ENCODE peak calls at places on chromosomes 3 and 15, in eight cellular contexts. One of them, this sample, is unnamed.

GRCh38 chr3:137084579-137084978 is 126.8 kb downstream of the IL20RB start:
- DNase-seq in activated CD4-positive, alpha-beta T cell treated with anti-CD3 and anti-CD28 coated beads for 48 hours: no peak
- DNase-seq in GM10248: no peak
- DNase-seq in activated gamma-delta T cell treated with anti-CD3 and anti-CD28 coated beads, Interleukin-2, amount 50 U/mL, for 16 hours: no peak
- DNase-seq in T-helper 1 cell: no peak
- DNase-seq in GM23248: no peak
- DNase-seq in AG04449: no peak
- DNase-seq in cardiac fibroblast: no peak
- DNase-seq in this sample: no peak

GRCh38 chr3:165194477-165195135 is 1.6 kb downstream of the SLITRK3 start:
- DNase-seq in activated CD4-positive, alpha-beta T cell treated with anti-CD3 and anti-CD28 coated beads for 48 hours: no peak
- DNase-seq in GM10248: no peak
- DNase-seq in activated gamma-delta T cell treated with anti-CD3 and anti-CD28 coated beads, Interleukin-2, amount 50 U/mL, for 16 hours: no peak
- DNase-seq in T-helper 1 cell: no peak
- DNase-seq in GM23248: no peak
- DNase-seq in AG04449: no peak
- DNase-seq in cardiac fibroblast: no peak
- DNase-seq in this sample: no peak

GRCh38 chr15:62647195-62647865 is 395.2 kb upstream of the TPM1 start:
- DNase-seq in activated CD4-positive, alpha-beta T cell treated with anti-CD3 and anti-CD28 coated beads for 48 hours: no peak
- DNase-seq in GM10248: no peak
- DNase-seq in activated gamma-delta T cell treated with anti-CD3 and anti-CD28 coated beads, Interleukin-2, amount 50 U/mL, for 16 hours: no peak
- DNase-seq in T-helper 1 cell: no peak
- DNase-seq in GM23248: peak; percentile 78
- DNase-seq in AG04449: no peak
- DNase-seq in cardiac fibroblast: peak; percentile 66
- DNase-seq in this sample: no peak

GRCh38 chr3:46585799-46586693 is 19.9 kb upstream of the LRRC2 start:
- DNase-seq in activated CD4-positive, alpha-beta T cell treated with anti-CD3 and anti-CD28 coated beads for 48 hours: no peak
- DNase-seq in GM10248: no peak
- DNase-seq in activated gamma-delta T cell treated with anti-CD3 and anti-CD28 coated beads, Interleukin-2, amount 50 U/mL, for 16 hours: no peak
- DNase-seq in T-helper 1 cell: no peak
- DNase-seq in GM23248: no peak
- DNase-seq in AG04449: no peak
- DNase-seq in cardiac fibroblast: no peak
- DNase-seq in this sample: no peak

GRCh38 chr3:73432021-73432722 is 192.6 kb downstream of the PDZRN3 start:
- DNase-seq in activated CD4-positive, alpha-beta T cell treated with anti-CD3 and anti-CD28 coated beads for 48 hours: no peak
- DNase-seq in GM10248: peak; percentile 53
- DNase-seq in activated gamma-delta T cell treated with anti-CD3 and anti-CD28 coated beads, Interleukin-2, amount 50 U/mL, for 16 hours: no peak
- DNase-seq in T-helper 1 cell: peak; percentile 4
- DNase-seq in GM23248: peak; percentile 73
- DNase-seq in AG04449: no peak
- DNase-seq in cardiac fibroblast: peak; percentile 71
- DNase-seq in this sample: no peak

GRCh38 chr3:188380722-188381121 is 226.8 kb downstream of the LPP start:
- DNase-seq in activated CD4-positive, alpha-beta T cell treated with anti-CD3 and anti-CD28 coated beads for 48 hours: no peak
- DNase-seq in GM10248: no peak
- DNase-seq in activated gamma-delta T cell treated with anti-CD3 and anti-CD28 coated beads, Interleukin-2, amount 50 U/mL, for 16 hours: no peak
- DNase-seq in T-helper 1 cell: no peak
- DNase-seq in GM23248: no peak
- DNase-seq in AG04449: no peak
- DNase-seq in cardiac fibroblast: no peak
- DNase-seq in this sample: no peak

GRCh38 chr15:68379759-68380290 is 52.1 kb downstream of the ITGA11 start:
- DNase-seq in activated CD4-positive, alpha-beta T cell treated with anti-CD3 and anti-CD28 coated beads for 48 hours: no peak
- DNase-seq in GM10248: no peak
- DNase-seq in activated gamma-delta T cell treated with anti-CD3 and anti-CD28 coated beads, Interleukin-2, amount 50 U/mL, for 16 hours: no peak
- DNase-seq in T-helper 1 cell: peak; percentile 39
- DNase-seq in GM23248: no peak
- DNase-seq in AG04449: no peak
- DNase-seq in cardiac fibroblast: peak; percentile 28
- DNase-seq in this sample: no peak

GRCh38 chr3:25069970-25070369 is 358.1 kb upstream of the RARB start:
- DNase-seq in activated CD4-positive, alpha-beta T cell treated with anti-CD3 and anti-CD28 coated beads for 48 hours: no peak
- DNase-seq in GM10248: no peak
- DNase-seq in activated gamma-delta T cell treated with anti-CD3 and anti-CD28 coated beads, Interleukin-2, amount 50 U/mL, for 16 hours: no peak
- DNase-seq in T-helper 1 cell: no peak
- DNase-seq in GM23248: no peak
- DNase-seq in AG04449: no peak
- DNase-seq in cardiac fibroblast: no peak
- DNase-seq in this sample: no peak

GRCh38 chr3:168096210-168096795 is 579 bp upstream of the GOLIM4 start:
- DNase-seq in activated CD4-positive, alpha-beta T cell treated with anti-CD3 and anti-CD28 coated beads for 48 hours: peak; percentile 18
- DNase-seq in GM10248: peak; percentile 50
- DNase-seq in activated gamma-delta T cell treated with anti-CD3 and anti-CD28 coated beads, Interleukin-2, amount 50 U/mL, for 16 hours: peak; percentile 0
- DNase-seq in T-helper 1 cell: no peak
- DNase-seq in GM23248: peak; percentile 96
- DNase-seq in AG04449: peak; percentile 79
- DNase-seq in cardiac fibroblast: peak; percentile 93
- DNase-seq in this sample: peak; percentile 4

GRCh38 chr3:153246805-153247204 is 84.8 kb downstream of the RAP2B start:
- DNase-seq in activated CD4-positive, alpha-beta T cell treated with anti-CD3 and anti-CD28 coated beads for 48 hours: no peak
- DNase-seq in GM10248: no peak
- DNase-seq in activated gamma-delta T cell treated with anti-CD3 and anti-CD28 coated beads, Interleukin-2, amount 50 U/mL, for 16 hours: no peak
- DNase-seq in T-helper 1 cell: no peak
- DNase-seq in GM23248: peak; percentile 87
- DNase-seq in AG04449: peak; percentile 60
- DNase-seq in cardiac fibroblast: peak; percentile 59
- DNase-seq in this sample: no peak

GRCh38 chr3:16673530-16673929 is 68.3 kb upstream of the DAZL start:
- DNase-seq in activated CD4-positive, alpha-beta T cell treated with anti-CD3 and anti-CD28 coated beads for 48 hours: no peak
- DNase-seq in GM10248: no peak
- DNase-seq in activated gamma-delta T cell treated with anti-CD3 and anti-CD28 coated beads, Interleukin-2, amount 50 U/mL, for 16 hours: no peak
- DNase-seq in T-helper 1 cell: no peak
- DNase-seq in GM23248: no peak
- DNase-seq in AG04449: no peak
- DNase-seq in cardiac fibroblast: no peak
- DNase-seq in this sample: no peak

GRCh38 chr3:196127308-196128040 is 45.6 kb upstream of the TFRC start:
- DNase-seq in activated CD4-positive, alpha-beta T cell treated with anti-CD3 and anti-CD28 coated beads for 48 hours: peak; percentile 11
- DNase-seq in GM10248: no peak
- DNase-seq in activated gamma-delta T cell treated with anti-CD3 and anti-CD28 coated beads, Interleukin-2, amount 50 U/mL, for 16 hours: peak; percentile 24
- DNase-seq in T-helper 1 cell: peak; percentile 71
- DNase-seq in GM23248: no peak
- DNase-seq in AG04449: no peak
- DNase-seq in cardiac fibroblast: no peak
- DNase-seq in this sample: no peak

GRCh38 chr15:83208357-83208661 is 686 bp upstream of the HDGFL3 start:
- DNase-seq in activated CD4-positive, alpha-beta T cell treated with anti-CD3 and anti-CD28 coated beads for 48 hours: no peak
- DNase-seq in GM10248: no peak
- DNase-seq in activated gamma-delta T cell treated with anti-CD3 and anti-CD28 coated beads, Interleukin-2, amount 50 U/mL, for 16 hours: no peak
- DNase-seq in T-helper 1 cell: no peak
- DNase-seq in GM23248: peak; percentile 17
- DNase-seq in AG04449: no peak
- DNase-seq in cardiac fibroblast: peak; percentile 40
- DNase-seq in this sample: no peak

GRCh38 chr3:159640220-159640619 is 348.4 kb upstream of the IL12A start:
- DNase-seq in activated CD4-positive, alpha-beta T cell treated with anti-CD3 and anti-CD28 coated beads for 48 hours: no peak
- DNase-seq in GM10248: no peak
- DNase-seq in activated gamma-delta T cell treated with anti-CD3 and anti-CD28 coated beads, Interleukin-2, amount 50 U/mL, for 16 hours: no peak
- DNase-seq in T-helper 1 cell: no peak
- DNase-seq in GM23248: no peak
- DNase-seq in AG04449: no peak
- DNase-seq in cardiac fibroblast: no peak
- DNase-seq in this sample: no peak

GRCh38 chr3:197031315-197032285 is 2.0 kb upstream of the MELTF start:
- DNase-seq in activated CD4-positive, alpha-beta T cell treated with anti-CD3 and anti-CD28 coated beads for 48 hours: peak; percentile 68
- DNase-seq in GM10248: no peak
- DNase-seq in activated gamma-delta T cell treated with anti-CD3 and anti-CD28 coated beads, Interleukin-2, amount 50 U/mL, for 16 hours: no peak
- DNase-seq in T-helper 1 cell: peak; percentile 27
- DNase-seq in GM23248: peak; percentile 97
- DNase-seq in AG04449: peak; percentile 97
- DNase-seq in cardiac fibroblast: peak; percentile 99
- DNase-seq in this sample: no peak

GRCh38 chr3:115071611-115072010 is 75.5 kb downstream of the ZBTB20 start:
- DNase-seq in activated CD4-positive, alpha-beta T cell treated with anti-CD3 and anti-CD28 coated beads for 48 hours: no peak
- DNase-seq in GM10248: no peak
- DNase-seq in activated gamma-delta T cell treated with anti-CD3 and anti-CD28 coated beads, Interleukin-2, amount 50 U/mL, for 16 hours: no peak
- DNase-seq in T-helper 1 cell: no peak
- DNase-seq in GM23248: peak; percentile 91
- DNase-seq in AG04449: no peak
- DNase-seq in cardiac fibroblast: peak; percentile 80
- DNase-seq in this sample: no peak

GRCh38 chr15:37361621-37362020 is 261.3 kb upstream of the MEIS2 start:
- DNase-seq in activated CD4-positive, alpha-beta T cell treated with anti-CD3 and anti-CD28 coated beads for 48 hours: no peak
- DNase-seq in GM10248: no peak
- DNase-seq in activated gamma-delta T cell treated with anti-CD3 and anti-CD28 coated beads, Interleukin-2, amount 50 U/mL, for 16 hours: no peak
- DNase-seq in T-helper 1 cell: no peak
- DNase-seq in GM23248: no peak
- DNase-seq in AG04449: no peak
- DNase-seq in cardiac fibroblast: no peak
- DNase-seq in this sample: no peak

GRCh38 chr3:45112939-45113338 is 33.2 kb downstream of the CDCP1 start:
- DNase-seq in activated CD4-positive, alpha-beta T cell treated with anti-CD3 and anti-CD28 coated beads for 48 hours: no peak
- DNase-seq in GM10248: no peak
- DNase-seq in activated gamma-delta T cell treated with anti-CD3 and anti-CD28 coated beads, Interleukin-2, amount 50 U/mL, for 16 hours: no peak
- DNase-seq in T-helper 1 cell: no peak
- DNase-seq in GM23248: peak; percentile 64
- DNase-seq in AG04449: no peak
- DNase-seq in cardiac fibroblast: peak; percentile 70
- DNase-seq in this sample: no peak

GRCh38 chr3:57556459-57557087 is 499 bp downstream of the PDE12 start:
- DNase-seq in activated CD4-positive, alpha-beta T cell treated with anti-CD3 and anti-CD28 coated beads for 48 hours: peak; percentile 52
- DNase-seq in GM10248: peak; percentile 42
- DNase-seq in activated gamma-delta T cell treated with anti-CD3 and anti-CD28 coated beads, Interleukin-2, amount 50 U/mL, for 16 hours: peak; percentile 8
- DNase-seq in T-helper 1 cell: no peak
- DNase-seq in GM23248: peak; percentile 64
- DNase-seq in AG04449: no peak
- DNase-seq in cardiac fibroblast: no peak
- DNase-seq in this sample: no peak

GRCh38 chr15:67161881-67162280 is 92.6 kb downstream of the AAGAB start:
- DNase-seq in activated CD4-positive, alpha-beta T cell treated with anti-CD3 and anti-CD28 coated beads for 48 hours: no peak
- DNase-seq in GM10248: no peak
- DNase-seq in activated gamma-delta T cell treated with anti-CD3 and anti-CD28 coated beads, Interleukin-2, amount 50 U/mL, for 16 hours: no peak
- DNase-seq in T-helper 1 cell: no peak
- DNase-seq in GM23248: no peak
- DNase-seq in AG04449: no peak
- DNase-seq in cardiac fibroblast: peak; percentile 26
- DNase-seq in this sample: no peak

GRCh38 chr3:163785693-163786092 is 1292.6 kb downstream of the SI start:
- DNase-seq in activated CD4-positive, alpha-beta T cell treated with anti-CD3 and anti-CD28 coated beads for 48 hours: no peak
- DNase-seq in GM10248: no peak
- DNase-seq in activated gamma-delta T cell treated with anti-CD3 and anti-CD28 coated beads, Interleukin-2, amount 50 U/mL, for 16 hours: no peak
- DNase-seq in T-helper 1 cell: no peak
- DNase-seq in GM23248: no peak
- DNase-seq in AG04449: no peak
- DNase-seq in cardiac fibroblast: no peak
- DNase-seq in this sample: no peak

GRCh38 chr3:77917225-77917624 is 877.3 kb downstream of the ROBO2 start:
- DNase-seq in activated CD4-positive, alpha-beta T cell treated with anti-CD3 and anti-CD28 coated beads for 48 hours: no peak
- DNase-seq in GM10248: no peak
- DNase-seq in activated gamma-delta T cell treated with anti-CD3 and anti-CD28 coated beads, Interleukin-2, amount 50 U/mL, for 16 hours: no peak
- DNase-seq in T-helper 1 cell: no peak
- DNase-seq in GM23248: no peak
- DNase-seq in AG04449: no peak
- DNase-seq in cardiac fibroblast: no peak
- DNase-seq in this sample: no peak